ENCODE peak calls at places on chromosomes 4 and X, in seven cellular contexts. Y is uterus, N is mesothelial cell of epicardium, W is fibroblast of lung, U is lower lobe of right lung, M is progenitor cell of endocrine pancreas, O is tibial artery. V is an unnamed sample.

GRCh38 chr4:147303506-147303905 is 177.4 kb upstream of the EDNRA start:
- DNase-seq in Y (no peak), N (no peak), W (no peak), U (no peak), M (no peak), O (no peak), V (no peak)

GRCh38 chr4:53321151-53321987 is 44.5 kb downstream of the SCFD2 start:
- DNase-seq in Y (no peak), N (no peak), W (peak; percentile 82), U (no peak), M (no peak), O (no peak), V (no peak)

GRCh38 chr4:140809671-140810070 is 53.5 kb upstream of the TBC1D9 start:
- DNase-seq in Y (no peak), N (no peak), W (no peak), U (no peak), M (no peak), O (no peak), V (no peak)

GRCh38 chrX:46573331-46573895 is at the start of gene CHST7:
- DNase-seq in Y (peak; percentile 49), N (peak; percentile 41), W (peak; percentile 67), U (peak; percentile 70), M (peak; percentile 12), O (peak; percentile 76), V (peak; percentile 53)

GRCh38 chr4:139878050-139878449 is 212.4 kb downstream of the MGST2 start:
- DNase-seq in Y (no peak), N (no peak), W (no peak), U (no peak), M (no peak), O (no peak), V (no peak)

GRCh38 chrX:133185119-133185518 is 33.0 kb downstream of the TFDP3 start:
- DNase-seq in Y (no peak), N (no peak), W (no peak), U (no peak), M (no peak), O (no peak), V (no peak)

GRCh38 chrX:115592997-115593734 is 32.2 kb downstream of the PLS3 start:
- DNase-seq in Y (no peak), N (no peak), W (peak; percentile 48), U (no peak), M (no peak), O (no peak), V (no peak)

GRCh38 chr4:78520808-78521226 is 30.8 kb upstream of the ANXA3 start:
- DNase-seq in Y (no peak), N (no peak), W (no peak), U (no peak), M (no peak), O (no peak), V (no peak)

GRCh38 chrX:12141511-12141910 is 3.2 kb downstream of the FRMPD4 start:
- DNase-seq in Y (no peak), N (no peak), W (no peak), U (no peak), M (no peak), O (no peak), V (no peak)

GRCh38 chrX:154021131-154021611 is 1.5 kb upstream of the IRAK1 start:
- DNase-seq in Y (no peak), N (no peak), W (peak; percentile 46), U (no peak), M (no peak), O (no peak), V (no peak)

GRCh38 chrX:150446995-150447394 is 83.9 kb downstream of the MAMLD1 start:
- DNase-seq in Y (no peak), N (no peak), W (peak; percentile 24), U (no peak), M (no peak), O (no peak), V (no peak)

GRCh38 chr4:1339489-1339888 is 7.5 kb upstream of the UVSSA start:
- DNase-seq in Y (no peak), N (no peak), W (no peak), U (peak; percentile 44), M (no peak), O (no peak), V (no peak)

GRCh38 chr4:15852524-15852923 is 74.4 kb downstream of the CD38 start:
- DNase-seq in Y (no peak), N (no peak), W (no peak), U (no peak), M (no peak), O (no peak), V (no peak)

GRCh38 chrX:154602226-154602625 is 16.9 kb downstream of the CTAG1B start:
- DNase-seq in Y (no peak), N (no peak), W (no peak), U (no peak), M (no peak), O (no peak), V (no peak)

GRCh38 chr4:77036206-77036605 is 39.6 kb downstream of the CCNI start:
- DNase-seq in Y (no peak), N (no peak), W (peak; percentile 95), U (no peak), M (no peak), O (no peak), V (no peak)

GRCh38 chr4:1052231-1052671 is 40.8 kb downstream of the FGFRL1 start:
- DNase-seq in Y (no peak), N (no peak), W (no peak), U (no peak), M (no peak), O (peak; percentile 56), V (peak; percentile 11)

GRCh38 chr4:27702710-27703431 is 842.2 kb downstream of the STIM2 start:
- DNase-seq in Y (no peak), N (no peak), W (peak; percentile 12), U (no peak), M (no peak), O (no peak), V (no peak)

GRCh38 chr4:56330691-56331090 is 56.6 kb downstream of the AASDH start:
- DNase-seq in Y (no peak), N (no peak), W (peak; percentile 33), U (no peak), M (no peak), O (no peak), V (no peak)

GRCh38 chr4:140049924-140050681 is 103.9 kb downstream of the MAML3 start:
- DNase-seq in Y (no peak), N (no peak), W (peak; percentile 64), U (no peak), M (no peak), O (no peak), V (no peak)

GRCh38 chr4:188821500-188821899 is 682.3 kb downstream of the TRIML1 start:
- DNase-seq in Y (no peak), N (no peak), W (no peak), U (no peak), M (no peak), O (no peak), V (no peak)

GRCh38 chr4:188824553-188824952 is 685.3 kb downstream of the TRIML1 start:
- DNase-seq in Y (no peak), N (no peak), W (no peak), U (no peak), M (no peak), O (no peak), V (no peak)

GRCh38 chr4:188822698-188823097 is 683.5 kb downstream of the TRIML1 start:
- DNase-seq in Y (no peak), N (no peak), W (no peak), U (no peak), M (no peak), O (no peak), V (no peak)

GRCh38 chr4:188826393-188826792 is 687.2 kb downstream of the TRIML1 start:
- DNase-seq in Y (no peak), N (no peak), W (no peak), U (no peak), M (no peak), O (no peak), V (no peak)
- TF ChIP-seq CTCF in Y (no peak), N (no peak), W (no peak), U (no peak), M (no peak), O (no peak), V (no peak)

GRCh38 chr4:7815562-7815961 is 124.1 kb downstream of the AFAP1 start:
- DNase-seq in Y (no peak), N (no peak), W (peak; percentile 93), U (no peak), M (no peak), O (no peak), V (no peak)
- TF ChIP-seq CTCF in Y (no peak), N (no peak), W (no peak), U (no peak), M (no peak), O (no peak), V (no peak)

GRCh38 chr4:13615162-13615561 is 12.4 kb downstream of the BOD1L1 start:
- DNase-seq in Y (no peak), N (no peak), W (no peak), U (no peak), M (no peak), O (no peak), V (no peak)

GRCh38 chr4:13617801-13618200 is 9.7 kb downstream of the BOD1L1 start:
- DNase-seq in Y (no peak), N (no peak), W (no peak), U (no peak), M (no peak), O (no peak), V (no peak)

GRCh38 chr4:13611283-13611842 is 16.2 kb downstream of the BOD1L1 start:
- DNase-seq in Y (no peak), N (no peak), W (peak; percentile 33), U (no peak), M (no peak), O (no peak), V (no peak)

GRCh38 chr4:13616597-13616996 is 10.9 kb downstream of the BOD1L1 start:
- DNase-seq in Y (no peak), N (no peak), W (no peak), U (no peak), M (no peak), O (no peak), V (no peak)

DNA sequence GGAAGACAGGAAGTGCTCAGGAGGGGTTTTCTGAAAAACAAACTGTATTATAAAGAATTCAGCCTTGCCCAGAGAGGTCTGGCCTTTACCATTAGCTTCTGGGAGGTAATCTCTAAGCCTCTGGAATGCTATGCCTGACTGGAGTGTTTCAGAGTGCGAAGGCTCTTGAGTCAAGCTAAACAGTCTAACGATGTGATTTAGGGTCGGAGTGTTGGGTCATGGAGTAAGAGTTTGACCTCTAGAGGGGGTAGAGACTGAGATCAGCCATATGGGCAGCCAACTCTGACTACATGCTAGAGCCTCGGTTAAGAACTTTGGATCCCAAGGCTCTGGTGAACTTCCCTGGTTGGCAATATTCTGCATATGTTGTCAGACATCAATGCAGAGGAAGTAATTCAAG is 15.0 kb downstream of the BOD1L1 start:
- DNase-seq in Y (no peak), N (no peak), W (no peak), U (no peak), M (no peak), O (no peak), V (no peak)
- TF ChIP-seq CTCF in Y (no peak), N (no peak), W (no peak), U (no peak), M (no peak), O (no peak), V (no peak)

GRCh38 chr4:149552601-149553000 is 263.0 kb downstream of the IQCM start:
- DNase-seq in Y (no peak), N (no peak), W (no peak), U (no peak), M (no peak), O (no peak), V (no peak)

GRCh38 chr4:149555146-149555545 is 260.5 kb downstream of the IQCM start:
- DNase-seq in Y (no peak), N (no peak), W (no peak), U (no peak), M (no peak), O (no peak), V (no peak)

GRCh38 chr4:149553959-149554520 is 261.6 kb downstream of the IQCM start:
- DNase-seq in Y (no peak), N (no peak), W (no peak), U (no peak), M (no peak), O (no peak), V (no peak)

GRCh38 chr4:149549911-149550310 is 265.7 kb downstream of the IQCM start:
- DNase-seq in Y (no peak), N (no peak), W (peak; percentile 15), U (no peak), M (no peak), O (no peak), V (no peak)
- TF ChIP-seq CTCF in Y (no peak), N (no peak), W (peak; percentile 18), U (no peak), M (no peak), O (no peak), V (no peak)

V was measured in activated B cell treated with CpG ODN at 0.5 μM for 24 hours.